ENCODE peak calls at places on chromosomes 7 and 10, in four cellular contexts. One of them, this sample, is unnamed.

GRCh38 chr10:3852147-3852904 is 67.3 kb upstream of the KLF6 start:
- DNase-seq in K562: peak
- DNase-seq in A549: peak
- DNase-seq in endothelial cell of umbilical vein: peak
- DNase-seq in this sample: peak

GRCh38 chr10:119817991-119818888 is 54.4 kb downstream of the MCMBP start:
- DNase-seq in K562: no peak
- DNase-seq in A549: no peak
- DNase-seq in endothelial cell of umbilical vein: peak
- DNase-seq in this sample: no peak

GRCh38 chr7:5477723-5478531 is 54.3 kb upstream of the TNRC18 start:
- DNase-seq in K562: peak
- DNase-seq in A549: no peak
- DNase-seq in endothelial cell of umbilical vein: peak
- DNase-seq in this sample: peak

GRCh38 chr10:35503548-35503947 is 101.6 kb upstream of the GJD4 start:
- DNase-seq in K562: no peak
- DNase-seq in A549: no peak
- DNase-seq in endothelial cell of umbilical vein: no peak
- DNase-seq in this sample: no peak

GRCh38 chr10:115555887-115556402 is 462.8 kb downstream of the ATRNL1 start:
- DNase-seq in K562: no peak
- DNase-seq in A549: no peak
- DNase-seq in endothelial cell of umbilical vein: no peak
- DNase-seq in this sample: no peak

GRCh38 chr10:92691591-92692084 is 1.9 kb downstream of the HHEX start:
- DNase-seq in K562: peak
- DNase-seq in A549: no peak
- DNase-seq in endothelial cell of umbilical vein: peak
- DNase-seq in this sample: peak

GRCh38 chr10:129322872-129323271 is 144.2 kb upstream of the MGMT start:
- DNase-seq in K562: no peak
- DNase-seq in A549: no peak
- DNase-seq in endothelial cell of umbilical vein: no peak
- DNase-seq in this sample: no peak

GRCh38 chr7:47505317-47506007 is 76.4 kb downstream of the TNS3 start:
- DNase-seq in K562: no peak
- DNase-seq in A549: no peak
- DNase-seq in endothelial cell of umbilical vein: no peak
- DNase-seq in this sample: peak

GRCh38 chr7:110604885-110605284 is 486.0 kb upstream of the LRRN3 start:
- DNase-seq in K562: no peak
- DNase-seq in A549: no peak
- DNase-seq in endothelial cell of umbilical vein: no peak
- DNase-seq in this sample: no peak

GRCh38 chr10:98028168-98028770 is 2.2 kb downstream of the CRTAC1 start:
- DNase-seq in K562: peak
- DNase-seq in A549: peak
- DNase-seq in endothelial cell of umbilical vein: peak
- DNase-seq in this sample: peak

GRCh38 chr10:52115823-52116222 is 198.3 kb upstream of the DKK1 start:
- DNase-seq in K562: no peak
- DNase-seq in A549: peak
- DNase-seq in endothelial cell of umbilical vein: peak
- DNase-seq in this sample: peak

GRCh38 chr7:27165089-27165654 is at the start of gene HOXA9:
- DNase-seq in K562: no peak
- DNase-seq in A549: no peak
- DNase-seq in endothelial cell of umbilical vein: peak
- DNase-seq in this sample: no peak

GRCh38 chr10:71795248-71795647 is 21.9 kb upstream of the VSIR start:
- DNase-seq in K562: peak
- DNase-seq in A549: no peak
- DNase-seq in endothelial cell of umbilical vein: peak
- DNase-seq in this sample: peak

GRCh38 chr7:2524808-2525140 is 5.2 kb downstream of the LFNG start:
- DNase-seq in K562: no peak
- DNase-seq in A549: no peak
- DNase-seq in endothelial cell of umbilical vein: no peak
- DNase-seq in this sample: no peak

GRCh38 chr7:151408839-151409554 is 841 bp downstream of the WDR86 start:
- DNase-seq in K562: no peak
- DNase-seq in A549: no peak
- DNase-seq in endothelial cell of umbilical vein: no peak
- DNase-seq in this sample: peak

GRCh38 chr10:131723601-131724530 is 176.9 kb upstream of the PPP2R2D start:
- DNase-seq in K562: no peak
- DNase-seq in A549: no peak
- DNase-seq in endothelial cell of umbilical vein: no peak
- DNase-seq in this sample: no peak

GRCh38 chr10:17409170-17409733 is 45.1 kb downstream of the ST8SIA6 start:
- DNase-seq in K562: no peak
- DNase-seq in A549: peak
- DNase-seq in endothelial cell of umbilical vein: peak
- DNase-seq in this sample: no peak

GRCh38 chr10:118033905-118034304 is 12.8 kb downstream of the RAB11FIP2 start:
- DNase-seq in K562: no peak
- DNase-seq in A549: no peak
- DNase-seq in endothelial cell of umbilical vein: no peak
- DNase-seq in this sample: no peak

GRCh38 chr10:22629843-22630228 is 84.5 kb downstream of the PIP4K2A start:
- DNase-seq in K562: no peak
- DNase-seq in A549: no peak
- DNase-seq in endothelial cell of umbilical vein: no peak
- DNase-seq in this sample: no peak

GRCh38 chr7:23404546-23405239 is 65.6 kb downstream of the IGF2BP3 start:
- DNase-seq in K562: no peak
- DNase-seq in A549: no peak
- DNase-seq in endothelial cell of umbilical vein: no peak
- DNase-seq in this sample: no peak

GRCh38 chr10:102405108-102405561 is 9.6 kb downstream of the NFKB2 start:
- DNase-seq in K562: no peak
- DNase-seq in A549: no peak
- DNase-seq in endothelial cell of umbilical vein: no peak
- DNase-seq in this sample: no peak

GRCh38 chr7:128097211-128097731 is 66.0 kb upstream of the LRRC4 start:
- DNase-seq in K562: no peak
- DNase-seq in A549: no peak
- DNase-seq in endothelial cell of umbilical vein: no peak
- DNase-seq in this sample: no peak

GRCh38 chr10:50554995-50555568 is 68.7 kb downstream of the SGMS1 start:
- DNase-seq in K562: peak
- DNase-seq in A549: no peak
- DNase-seq in endothelial cell of umbilical vein: peak
- DNase-seq in this sample: no peak

GRCh38 chr10:100186813-100187212 is 984 bp upstream of the ERLIN1 start:
- DNase-seq in K562: peak
- DNase-seq in A549: peak
- DNase-seq in endothelial cell of umbilical vein: no peak
- DNase-seq in this sample: peak

GRCh38 chr10:88048312-88048711 is 184.9 kb downstream of the PTEN start:
- DNase-seq in K562: no peak
- DNase-seq in A549: no peak
- DNase-seq in endothelial cell of umbilical vein: no peak
- DNase-seq in this sample: no peak

GRCh38 chr7:107643407-107643806 is 17.2 kb upstream of the SLC26A4 start:
- DNase-seq in K562: no peak
- DNase-seq in A549: no peak
- DNase-seq in endothelial cell of umbilical vein: no peak
- DNase-seq in this sample: no peak

GRCh38 chr7:143416565-143417149 is 8.0 kb upstream of the EPHA1 start:
- DNase-seq in K562: peak
- DNase-seq in A549: peak
- DNase-seq in endothelial cell of umbilical vein: peak
- DNase-seq in this sample: peak

DNA sequence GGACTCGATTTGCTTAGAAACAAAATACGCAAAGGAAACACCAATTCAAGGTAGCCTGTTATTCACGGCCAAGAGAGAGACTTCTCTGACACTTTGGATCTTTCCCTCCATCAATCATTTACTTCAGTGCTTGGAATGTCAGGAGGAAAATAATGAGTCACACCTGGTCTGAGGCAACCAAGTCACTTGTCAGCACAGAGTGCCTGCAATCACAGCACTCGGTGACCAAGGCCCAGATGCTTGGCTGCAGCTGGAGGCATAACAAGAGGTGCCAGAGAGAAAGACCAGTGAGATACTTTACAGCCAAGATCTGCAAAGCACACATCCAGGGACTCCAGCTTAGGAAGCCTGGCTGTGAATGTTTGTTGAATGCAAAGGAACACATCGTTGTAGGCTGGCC is 34.0 kb downstream of the ASB13 start:
- DNase-seq in K562: no peak
- DNase-seq in A549: peak
- DNase-seq in endothelial cell of umbilical vein: no peak
- DNase-seq in this sample: no peak
- TF ChIP-seq POLR2A in K562: no peak
- TF ChIP-seq POLR2A in A549: no peak
- TF ChIP-seq POLR2A in endothelial cell of umbilical vein: no peak
- TF ChIP-seq POLR2A in this sample: no peak

GRCh38 chr10:58414270-58415041 is 29.2 kb downstream of the TFAM start:
- DNase-seq in K562: no peak
- DNase-seq in A549: peak
- DNase-seq in endothelial cell of umbilical vein: no peak
- DNase-seq in this sample: peak

GRCh38 chr10:58415757-58416156 is 30.5 kb downstream of the TFAM start:
- DNase-seq in K562: no peak
- DNase-seq in A549: no peak
- DNase-seq in endothelial cell of umbilical vein: no peak
- DNase-seq in this sample: no peak

GRCh38 chr10:58409956-58410610 is 24.9 kb downstream of the TFAM start:
- DNase-seq in K562: no peak
- DNase-seq in A549: no peak
- DNase-seq in endothelial cell of umbilical vein: no peak
- DNase-seq in this sample: no peak

GRCh38 chr10:58412502-58412961 is 27.3 kb downstream of the TFAM start:
- DNase-seq in K562: no peak
- DNase-seq in A549: peak
- DNase-seq in endothelial cell of umbilical vein: no peak
- DNase-seq in this sample: no peak
- TF ChIP-seq MYC in K562: no peak
- TF ChIP-seq MYC in A549: no peak
- TF ChIP-seq MYC in endothelial cell of umbilical vein: no peak
- TF ChIP-seq MYC in this sample: no peak

GRCh38 chr10:80458638-80459037 is 4.5 kb downstream of the TSPAN14 start:
- DNase-seq in K562: no peak
- DNase-seq in A549: no peak
- DNase-seq in endothelial cell of umbilical vein: no peak
- DNase-seq in this sample: no peak

GRCh38 chr10:80461208-80462183 is 7.4 kb downstream of the TSPAN14 start:
- DNase-seq in K562: no peak
- DNase-seq in A549: no peak
- DNase-seq in endothelial cell of umbilical vein: no peak
- DNase-seq in this sample: peak

GRCh38 chr10:80459047-80459865 is 5.1 kb downstream of the TSPAN14 start:
- DNase-seq in K562: peak
- DNase-seq in A549: no peak
- DNase-seq in endothelial cell of umbilical vein: no peak
- DNase-seq in this sample: peak

GRCh38 chr10:80462277-80462985 is 8.3 kb downstream of the TSPAN14 start:
- DNase-seq in K562: no peak
- DNase-seq in A549: no peak
- DNase-seq in endothelial cell of umbilical vein: peak
- DNase-seq in this sample: no peak

DNA sequence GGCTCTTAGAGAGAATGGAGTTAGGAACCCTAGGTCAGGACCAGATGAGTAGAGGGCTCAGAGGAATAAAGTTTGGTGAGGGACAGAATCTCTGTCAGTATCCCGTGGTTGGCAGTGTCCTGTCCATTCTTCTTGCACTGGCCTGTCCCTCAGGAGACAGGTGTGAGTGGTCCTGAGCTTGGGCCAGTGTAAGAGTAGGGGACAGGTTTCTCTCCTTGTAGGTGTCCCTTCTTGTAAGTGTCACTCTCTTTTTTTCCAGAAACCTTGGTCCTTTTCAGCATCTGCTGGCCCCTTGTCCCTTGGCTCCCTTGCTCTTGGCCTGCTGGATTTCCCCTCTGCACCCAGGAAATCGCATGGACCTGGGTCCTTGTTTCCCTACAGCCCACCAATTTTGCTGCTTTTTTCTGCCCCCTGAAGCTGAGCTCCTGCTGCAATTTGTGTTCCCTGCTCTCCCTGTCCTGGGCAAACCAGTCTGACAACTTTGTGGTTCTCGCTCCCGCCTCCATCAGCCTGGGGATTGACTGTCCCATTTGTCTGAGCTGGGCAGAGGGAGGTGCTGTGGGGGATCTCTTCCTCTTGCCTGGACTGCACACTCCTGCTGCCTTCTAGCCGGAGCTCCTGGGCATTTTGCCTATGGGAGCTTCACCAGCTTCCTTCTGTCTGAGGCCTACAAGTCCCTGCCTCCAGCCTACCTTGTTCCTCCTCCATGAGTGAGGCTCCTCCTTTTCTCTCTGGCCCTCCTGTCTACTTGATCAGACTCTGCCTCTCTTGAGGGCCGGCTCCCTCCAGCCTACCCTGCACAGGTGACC is 6.5 kb downstream of the TSPAN14 start:
- DNase-seq in K562: no peak
- DNase-seq in A549: no peak
- DNase-seq in endothelial cell of umbilical vein: peak
- DNase-seq in this sample: peak
- TF ChIP-seq POLR2A in K562: no peak
- TF ChIP-seq POLR2A in A549: no peak
- TF ChIP-seq POLR2A in endothelial cell of umbilical vein: no peak
- TF ChIP-seq POLR2A in this sample: no peak

GRCh38 chr7:18694484-18694883 is 198.9 kb downstream of the HDAC9 start:
- DNase-seq in K562: no peak
- DNase-seq in A549: no peak
- DNase-seq in endothelial cell of umbilical vein: no peak
- DNase-seq in this sample: no peak

GRCh38 chr7:18689535-18689934 is 194.0 kb downstream of the HDAC9 start:
- DNase-seq in K562: no peak
- DNase-seq in A549: no peak
- DNase-seq in endothelial cell of umbilical vein: no peak
- DNase-seq in this sample: no peak

GRCh38 chr7:18694911-18695310 is 199.4 kb downstream of the HDAC9 start:
- DNase-seq in K562: no peak
- DNase-seq in A549: no peak
- DNase-seq in endothelial cell of umbilical vein: no peak
- DNase-seq in this sample: no peak

GRCh38 chr7:18693826-18694225 is 198.3 kb downstream of the HDAC9 start:
- DNase-seq in K562: no peak
- DNase-seq in A549: no peak
- DNase-seq in endothelial cell of umbilical vein: no peak
- DNase-seq in this sample: no peak

GRCh38 chr7:18693401-18693800 is 197.9 kb downstream of the HDAC9 start:
- DNase-seq in K562: no peak
- DNase-seq in A549: peak
- DNase-seq in endothelial cell of umbilical vein: peak
- DNase-seq in this sample: peak
- TF ChIP-seq MYC in K562: no peak
- TF ChIP-seq MYC in A549: no peak
- TF ChIP-seq MYC in endothelial cell of umbilical vein: no peak
- TF ChIP-seq MYC in this sample: peak

This sample was measured in NB4.